ENCODE peak calls at places on chromosomes 7 and 10, in five cellular contexts. K is BJ, S is psoas muscle, I is progenitor cell of endocrine pancreas, U is HL-60. D is an unnamed sample.

GRCh38 chr10:50316695-50317648 is 65.7 kb upstream of the ASAH2 start:
- DNase-seq in K (no peak), S (no peak), I (no peak), U (no peak), D (no peak)

GRCh38 chr10:84117683-84118394 is 21.5 kb upstream of the GHITM start:
- DNase-seq in K (no peak), S (no peak), I (no peak), U (no peak), D (no peak)

GRCh38 chr10:10798021-10798420 is 219.7 kb upstream of the CELF2 start:
- DNase-seq in K (no peak), S (no peak), I (no peak), U (no peak), D (no peak)

GRCh38 chr7:94190599-94191061 is 186.5 kb upstream of the BET1 start:
- DNase-seq in K (peak; percentile 88), S (no peak), I (no peak), U (no peak), D (no peak)

GRCh38 chr10:132836832-132837540 is 51.0 kb upstream of the NKX6-2 start:
- DNase-seq in K (no peak), S (peak; percentile 75), I (peak; percentile 43), U (peak; percentile 4), D (peak; percentile 62)

GRCh38 chr10:5723692-5724091 is 39.1 kb downstream of the TASOR2 start:
- DNase-seq in K (no peak), S (no peak), I (no peak), U (no peak), D (no peak)

GRCh38 chr7:73909051-73909941 is 48.3 kb downstream of the TMEM270 start:
- DNase-seq in K (no peak), S (peak; percentile 49), I (no peak), U (peak; percentile 29), D (no peak)

GRCh38 chr10:9010093-9010492 is 955.6 kb downstream of the GATA3 start:
- DNase-seq in K (no peak), S (no peak), I (no peak), U (no peak), D (no peak)

GRCh38 chr10:47164800-47165128 is 135.2 kb upstream of the GDF10 start:
- DNase-seq in K (no peak), S (no peak), I (no peak), U (no peak), D (no peak)

GRCh38 chr10:47165711-47166404 is 134.1 kb upstream of the GDF10 start:
- DNase-seq in K (peak; percentile 51), S (peak; percentile 81), I (no peak), U (peak; percentile 56), D (no peak)

GRCh38 chr10:47166405-47166777 is 133.6 kb upstream of the GDF10 start:
- DNase-seq in K (no peak), S (no peak), I (no peak), U (no peak), D (no peak)

GRCh38 chr10:47164126-47164799 is 135.7 kb upstream of the GDF10 start:
- DNase-seq in K (no peak), S (no peak), I (no peak), U (no peak), D (no peak)

GRCh38 chr10:47165168-47165710 is 134.8 kb upstream of the GDF10 start:
- DNase-seq in K (no peak), S (no peak), I (no peak), U (no peak), D (no peak)
- TF ChIP-seq CTCF in K (no peak), S (no peak), I (no peak), U (no peak), D (no peak)

GRCh38 chr7:121561717-121562116 is 165.6 kb upstream of the FAM3C start:
- DNase-seq in K (no peak), S (no peak), I (no peak), U (no peak), D (no peak)

GRCh38 chr7:121557034-121557892 is 161.2 kb upstream of the FAM3C start:
- DNase-seq in K (no peak), S (no peak), I (no peak), U (no peak), D (no peak)

GRCh38 chr7:121555558-121555957 is 159.4 kb upstream of the FAM3C start:
- DNase-seq in K (no peak), S (no peak), I (no peak), U (no peak), D (no peak)

GRCh38 chr7:121562274-121562673 is 166.2 kb upstream of the FAM3C start:
- DNase-seq in K (peak; percentile 31), S (no peak), I (no peak), U (no peak), D (no peak)

DNA sequence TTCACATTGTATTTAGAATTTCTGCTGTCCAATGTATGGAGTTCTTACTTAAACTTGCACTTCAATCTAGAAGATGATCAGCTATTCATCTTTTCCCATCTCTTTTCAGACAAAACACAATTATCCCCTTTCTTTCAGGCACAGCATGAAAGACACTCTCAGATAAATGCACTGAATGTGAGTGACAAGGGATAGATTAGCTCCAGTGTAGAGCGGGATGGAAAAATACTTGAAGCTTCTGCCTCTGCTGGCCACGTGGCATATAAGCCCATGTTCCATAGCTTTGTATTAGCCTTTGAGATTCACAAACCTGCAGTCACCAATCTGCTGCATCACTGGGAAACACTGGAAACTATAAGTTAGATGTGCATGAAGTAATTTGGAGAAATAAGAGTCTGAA is 162.2 kb upstream of the FAM3C start:
- DNase-seq in K (no peak), S (no peak), I (no peak), U (no peak), D (no peak)
- TF ChIP-seq CTCF in K (no peak), S (no peak), I (no peak), U (no peak), D (no peak)

DNA sequence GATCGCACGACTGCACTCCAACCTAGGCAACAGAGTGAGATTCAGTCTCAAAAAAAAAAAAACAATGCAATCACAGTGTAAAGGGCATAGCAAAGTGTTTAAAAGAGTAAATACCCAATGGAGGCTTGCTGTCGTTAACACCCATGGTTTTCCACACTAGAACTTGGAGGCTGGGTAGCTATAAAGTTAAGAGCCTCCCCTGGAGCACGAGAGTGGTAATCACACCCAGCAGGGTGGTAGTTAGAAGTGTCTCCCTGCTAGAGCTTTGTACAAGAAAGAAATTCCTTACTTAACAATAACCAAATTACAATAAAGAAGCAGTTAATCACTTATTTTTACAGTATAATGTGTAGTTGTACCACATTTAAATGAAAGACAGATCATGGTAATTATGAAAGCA is 1078.9 kb downstream of the NRG3 start:
- DNase-seq in K (no peak), S (no peak), I (no peak), U (no peak), D (no peak)
- TF ChIP-seq CTCF in K (no peak), S (no peak), I (no peak), U (no peak), D (no peak)

DNA sequence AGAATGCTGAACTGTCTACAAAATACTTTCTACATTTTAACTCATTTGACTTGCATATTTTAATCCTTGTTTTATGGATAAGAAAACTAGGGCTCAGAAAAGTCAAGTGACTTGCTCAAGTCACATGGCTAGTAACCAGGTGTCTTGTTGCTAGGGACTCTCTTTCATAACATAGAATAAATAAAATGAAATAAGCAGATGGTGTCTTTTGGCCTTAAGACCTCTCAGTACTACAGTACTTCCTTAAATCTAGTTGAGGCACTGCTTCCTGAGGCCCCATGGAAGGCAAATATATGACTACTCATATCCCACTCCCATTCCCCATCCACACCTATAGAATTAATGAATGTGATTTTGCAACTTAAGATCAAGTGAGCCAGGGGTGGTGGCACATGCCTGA is 87.9 kb downstream of the CDK6 start:
- DNase-seq in K (no peak), S (no peak), I (no peak), U (no peak), D (no peak)
- TF ChIP-seq CTCF in K (no peak), S (no peak), I (no peak), U (no peak), D (no peak)

DNA sequence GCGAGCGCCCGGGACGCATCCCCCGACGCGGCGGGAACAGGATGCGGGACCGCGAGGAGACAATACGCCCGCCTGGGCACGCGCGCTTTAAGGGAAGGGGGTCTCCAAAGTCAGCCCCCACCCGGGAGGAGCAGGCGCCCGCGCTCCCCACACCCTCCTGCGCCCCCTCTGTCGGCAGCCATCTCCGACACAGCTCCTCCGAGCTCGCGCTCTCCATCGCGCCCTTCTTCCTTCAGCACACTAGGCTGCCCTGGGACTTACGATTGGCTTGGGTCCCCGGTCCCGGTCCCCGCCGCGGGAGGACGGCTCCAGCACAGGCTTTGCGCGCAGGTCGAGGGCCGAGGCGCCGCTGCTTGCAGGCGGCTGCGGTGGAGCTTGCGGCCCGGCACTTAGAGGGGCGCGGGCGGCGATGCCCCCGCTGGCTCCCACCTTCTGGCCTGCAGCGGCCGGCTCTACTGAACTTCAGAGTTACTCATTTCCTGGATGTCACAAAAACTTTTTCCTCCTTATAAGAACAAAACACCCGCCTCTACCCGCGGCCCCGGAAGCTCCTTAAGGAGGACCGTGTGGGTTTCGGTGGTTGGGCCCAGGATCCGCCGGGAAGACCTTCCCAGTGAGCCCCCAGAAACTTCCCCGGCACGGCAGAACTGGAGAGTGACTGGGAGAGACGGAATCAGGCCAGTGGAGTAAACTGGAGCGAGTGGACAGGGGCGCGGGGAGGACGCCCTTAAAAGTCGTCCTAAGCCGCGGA is at the start of gene ITPRIP:
- DNase-seq in K (peak; percentile 56), S (peak; percentile 84), I (peak; percentile 43), U (peak; percentile 66), D (peak; percentile 78)
- TF ChIP-seq CTCF in K (peak; percentile 30), S (no peak), I (peak; percentile 46), U (no peak), D (peak; percentile 38)

D was measured in glutamatergic neuron.